ENCODE peak calls at places on chromosomes 7 and 10, in ten cellular contexts. M is tibial artery, P is Peyer's patch, L is A549, J is astrocyte of the spinal cord, R is fibroblast of pulmonary artery, W is pancreas, X is left ventricle myocardium inferior, D is suprapubic skin, I is tibial nerve. U is an unnamed sample.

GRCh38 chr10:101295266-101295665 is 58.7 kb upstream of the BTRC start:
- DNase-seq in M (no peak), P (no peak), I (no peak), L (no peak), W (no peak), R (no peak), D (no peak), J (no peak), X (no peak), U (no peak)

GRCh38 chr7:137078781-137079180 is 210.3 kb downstream of the CHRM2 start:
- DNase-seq in P (no peak), D (no peak), L (no peak), X (no peak), J (no peak), R (no peak), W (no peak), I (no peak), M (no peak), U (no peak)

GRCh38 chr7:52842192-52842900 is 193.1 kb upstream of the POM121L12 start:
- DNase-seq in W (no peak), I (no peak), M (no peak), R (no peak), L (no peak), J (no peak), D (no peak), X (no peak), P (no peak), U (no peak)

GRCh38 chr10:44473146-44473545 is 88.2 kb upstream of the CXCL12 start:
- DNase-seq in J (no peak), R (no peak), D (no peak), P (no peak), X (no peak), M (no peak), I (no peak), L (no peak), W (no peak), U (no peak)

GRCh38 chr7:30928254-30928872 is 16.7 kb downstream of the AQP1 start:
- DNase-seq in J (no peak), X (no peak), W (peak), D (peak), I (no peak), R (no peak), L (no peak), M (no peak), P (no peak), U (peak)

GRCh38 chr10:71836594-71836970 is 14.5 kb downstream of the PSAP start:
- DNase-seq in W (no peak), L (no peak), R (no peak), J (peak), M (no peak), X (no peak), I (no peak), P (no peak), D (peak), U (no peak)

GRCh38 chr10:3465406-3465891 is 292.9 kb upstream of the PITRM1 start:
- DNase-seq in R (peak), W (no peak), L (no peak), M (no peak), X (no peak), D (no peak), J (no peak), P (no peak), I (no peak), U (no peak)

GRCh38 chr7:128938524-128939074 is 872 bp downstream of the IRF5 start:
- DNase-seq in P (no peak), M (no peak), I (no peak), J (no peak), R (no peak), L (no peak), X (no peak), D (no peak), W (no peak), U (peak)

GRCh38 chr10:79147796-79148451 is 79.2 kb downstream of the ZMIZ1 start:
- DNase-seq in L (no peak), R (no peak), W (no peak), D (peak), X (no peak), M (no peak), I (no peak), P (no peak), J (no peak), U (no peak)

GRCh38 chr7:96314402-96315108 is 7.3 kb downstream of the SLC25A13 start:
- DNase-seq in R (peak), W (no peak), J (no peak), I (no peak), X (no peak), M (no peak), P (no peak), L (no peak), D (no peak), U (no peak)

GRCh38 chr7:133290676-133291332 is 37.9 kb downstream of the EXOC4 start:
- DNase-seq in J (no peak), I (no peak), X (no peak), R (no peak), W (no peak), L (no peak), D (no peak), M (no peak), P (no peak), U (no peak)

GRCh38 chr7:84790873-84791272 is 396.0 kb downstream of the SEMA3D start:
- DNase-seq in L (no peak), R (peak), M (no peak), X (no peak), J (no peak), P (no peak), I (no peak), W (no peak), D (no peak), U (no peak)

GRCh38 chr10:115173915-115174443 is 80.8 kb downstream of the ATRNL1 start:
- DNase-seq in R (no peak), W (no peak), J (no peak), D (no peak), P (no peak), L (no peak), I (no peak), M (no peak), X (no peak), U (no peak)

GRCh38 chr10:17479015-17479615 is 24.7 kb upstream of the ST8SIA6 start:
- DNase-seq in D (no peak), W (no peak), I (no peak), R (no peak), L (no peak), J (no peak), X (no peak), M (no peak), P (no peak), U (no peak)

GRCh38 chr7:66326501-66327180 is 121.5 kb downstream of the TPST1 start:
- DNase-seq in I (no peak), R (peak), W (no peak), D (no peak), X (no peak), L (no peak), M (no peak), J (peak), P (no peak), U (no peak)

GRCh38 chr7:9488555-9488954 is 1055.1 kb downstream of the NXPH1 start:
- DNase-seq in X (no peak), W (no peak), L (no peak), D (no peak), R (peak), P (no peak), J (peak), M (no peak), I (no peak), U (no peak)

GRCh38 chr7:97418312-97418711 is 300.8 kb downstream of the SDHAF3 start:
- DNase-seq in I (no peak), L (no peak), W (no peak), D (no peak), J (no peak), R (no peak), M (no peak), X (no peak), P (no peak), U (no peak)

GRCh38 chr10:624605-625334 is 64.7 kb downstream of the DIP2C start:
- DNase-seq in D (peak), M (peak), R (peak), P (no peak), J (peak), X (peak), L (no peak), I (peak), W (peak), U (no peak)

GRCh38 chr7:93156884-93157283 is 8.7 kb upstream of the SAMD9L start:
- DNase-seq in P (no peak), I (no peak), R (no peak), L (no peak), D (no peak), W (no peak), J (peak), X (no peak), M (no peak), U (no peak)

GRCh38 chr7:28017372-28017771 is 163.2 kb downstream of the JAZF1 start:
- DNase-seq in J (no peak), M (no peak), D (no peak), I (no peak), P (no peak), R (peak), X (no peak), L (no peak), W (no peak), U (no peak)

GRCh38 chr10:13437026-13437555 is 89.0 kb upstream of the SEPHS1 start:
- DNase-seq in M (no peak), W (no peak), L (no peak), R (no peak), J (no peak), P (no peak), D (no peak), I (no peak), X (no peak), U (no peak)

GRCh38 chr7:5429857-5430611 is 6.4 kb upstream of the TNRC18 start:
- DNase-seq in I (no peak), M (no peak), L (no peak), D (no peak), J (no peak), P (peak), R (no peak), W (peak), X (peak), U (peak)

GRCh38 chr7:134907000-134907399 is 79.3 kb upstream of the AGBL3 start:
- DNase-seq in J (no peak), R (no peak), P (no peak), L (no peak), I (no peak), X (no peak), D (no peak), W (no peak), M (no peak), U (no peak)

GRCh38 chr7:46630031-46630430 is 709.0 kb upstream of the IGFBP3 start:
- DNase-seq in X (no peak), I (no peak), J (peak), R (peak), D (no peak), L (no peak), W (no peak), P (no peak), M (no peak), U (no peak)

GRCh38 chr7:40008218-40008815 is 58.3 kb downstream of the CDK13 start:
- DNase-seq in R (peak), X (no peak), L (peak), I (no peak), M (no peak), J (peak), D (no peak), W (no peak), P (no peak), U (no peak)

GRCh38 chr10:72079356-72079755 is 9.0 kb downstream of the SPOCK2 start:
- DNase-seq in D (no peak), X (no peak), W (no peak), M (no peak), R (no peak), J (no peak), L (no peak), P (no peak), I (no peak), U (no peak)

GRCh38 chr7:124575181-124575580 is 190.4 kb downstream of the GPR37 start:
- DNase-seq in X (no peak), D (no peak), I (no peak), R (no peak), P (no peak), M (no peak), W (no peak), J (peak), L (no peak), U (no peak)

GRCh38 chr7:131173148-131173890 is 154.4 kb upstream of the MKLN1 start:
- DNase-seq in M (no peak), I (no peak), D (no peak), J (peak), L (peak), P (no peak), R (peak), W (no peak), X (no peak), U (no peak)

GRCh38 chr10:20004087-20004523 is 187.9 kb downstream of the PLXDC2 start:
- DNase-seq in W (peak), M (peak), I (peak), X (peak), J (peak), R (peak), D (no peak), L (no peak), P (no peak), U (peak)

GRCh38 chr10:71229726-71230655 is 17.6 kb downstream of the UNC5B start:
- DNase-seq in L (no peak), P (peak), I (no peak), W (no peak), M (no peak), R (no peak), X (no peak), J (no peak), D (no peak), U (no peak)

GRCh38 chr10:23343591-23344225 is 889 bp downstream of the C10orf67 start:
- DNase-seq in X (peak), L (no peak), M (peak), P (peak), D (no peak), R (peak), W (peak), J (peak), I (no peak), U (peak)

GRCh38 chr7:75758491-75758890 is 13.5 kb downstream of the CCL26 start:
- DNase-seq in X (no peak), D (no peak), P (no peak), W (no peak), I (no peak), J (no peak), L (no peak), M (no peak), R (no peak), U (no peak)

GRCh38 chr10:49079072-49079471 is 36.2 kb downstream of the VSTM4 start:
- DNase-seq in W (no peak), I (no peak), P (no peak), M (no peak), J (no peak), R (no peak), X (no peak), L (no peak), D (no peak), U (no peak)

GRCh38 chr10:51109821-51110533 is 35.7 kb downstream of the PRKG1 start:
- DNase-seq in M (no peak), W (no peak), J (peak), P (no peak), I (no peak), L (no peak), D (no peak), X (no peak), R (peak), U (no peak)

GRCh38 chr7:132455306-132455705 is 121.0 kb downstream of the PLXNA4 start:
- DNase-seq in L (no peak), J (no peak), X (no peak), D (no peak), R (no peak), M (no peak), I (no peak), P (no peak), W (no peak), U (no peak)

GRCh38 chr10:126564297-126564888 is 106.1 kb downstream of the C10orf90 start:
- DNase-seq in D (no peak), L (no peak), J (no peak), P (no peak), R (no peak), X (no peak), M (no peak), I (no peak), W (no peak), U (no peak)

GRCh38 chr10:126013489-126014281 is 117.3 kb downstream of the FANK1 start:
- DNase-seq in D (no peak), J (peak), P (no peak), I (no peak), W (no peak), R (peak), L (peak), M (no peak), X (no peak), U (no peak)

GRCh38 chr7:37930226-37930948 is 9.9 kb downstream of the EPDR1 start:
- DNase-seq in D (no peak), P (no peak), J (peak), L (no peak), I (no peak), R (no peak), W (no peak), X (no peak), M (no peak), U (no peak)

GRCh38 chr7:18177815-18178660 is 150.4 kb upstream of the PRPS1L1 start:
- DNase-seq in J (peak), X (no peak), L (no peak), I (no peak), D (no peak), M (no peak), R (peak), P (no peak), W (no peak), U (peak)

GRCh38 chr10:116740971-116741370 is 1.4 kb downstream of the HSPA12A start:
- DNase-seq in L (no peak), J (no peak), R (no peak), X (no peak), D (no peak), M (no peak), P (no peak), I (no peak), W (no peak), U (no peak)
- H3K4me3 ChIP-seq in L (peak), J (no peak), R (peak), X (peak), D (peak), M (peak), P (peak), I (peak), W (no peak), U (peak)

GRCh38 chr10:63133787-63134557 is 844 bp downstream of the NRBF2 start:
- DNase-seq in W (no peak), D (peak), M (peak), X (no peak), L (peak), P (no peak), I (no peak), J (peak), R (peak), U (no peak)

GRCh38 chr10:63132651-63133055 is 475 bp upstream of the NRBF2 start:
- DNase-seq in J (no peak), R (no peak), X (no peak), D (no peak), L (no peak), I (no peak), P (no peak), M (no peak), W (no peak), U (no peak)

GRCh38 chr10:63129888-63130287 is 3.2 kb upstream of the NRBF2 start:
- DNase-seq in M (no peak), J (no peak), L (no peak), X (no peak), P (no peak), R (no peak), I (no peak), D (no peak), W (no peak), U (no peak)

GRCh38 chr10:63137306-63137705 is 4.2 kb downstream of the NRBF2 start:
- DNase-seq in M (no peak), I (no peak), P (no peak), W (no peak), R (peak), L (no peak), D (no peak), J (peak), X (no peak), U (peak)

DNA sequence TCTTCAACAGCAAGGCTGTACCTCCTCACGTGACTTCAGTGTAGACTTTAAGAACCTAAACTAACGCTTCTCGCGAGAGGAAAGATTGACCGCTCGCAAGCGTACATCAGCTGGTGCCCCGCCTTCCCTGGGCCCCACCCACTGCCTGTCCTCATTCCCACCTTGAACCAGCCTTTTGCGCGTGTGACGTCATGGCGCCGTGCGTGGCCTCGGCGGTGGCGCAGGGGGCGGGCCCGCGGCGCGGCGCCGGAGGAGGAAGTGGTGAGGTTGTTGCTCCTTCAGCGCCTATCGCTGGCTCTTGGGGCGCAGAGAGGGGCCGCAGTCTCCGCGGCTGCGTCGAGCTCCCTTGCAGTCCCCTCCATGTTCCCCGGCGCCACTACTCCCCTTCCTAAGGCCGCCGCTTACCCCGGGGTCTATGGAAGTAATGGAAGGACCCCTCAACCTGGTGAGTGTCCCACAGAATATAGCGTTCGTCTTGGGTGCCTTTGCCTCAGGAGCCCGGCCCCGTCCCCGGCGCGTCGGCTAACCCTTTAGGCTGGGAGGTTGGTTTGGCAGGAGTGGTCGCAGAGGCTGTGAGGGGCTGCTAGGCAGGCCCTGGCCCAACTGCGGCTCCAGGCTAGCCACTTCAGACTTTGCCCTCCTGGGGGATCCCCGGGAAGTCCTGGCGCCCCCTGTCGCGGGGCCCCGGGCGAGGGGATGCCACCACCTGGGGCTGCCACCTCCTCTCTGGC is at the start of gene NRBF2:
- DNase-seq in P (peak), X (peak), D (peak), M (peak), R (peak), W (peak), I (peak), L (peak), J (peak), U (peak)
- TF ChIP-seq CTCF in P (no peak), X (no peak), D (no peak), M (no peak), R (no peak), W (no peak), I (no peak), L (peak), J (peak), U (no peak)

DNA sequence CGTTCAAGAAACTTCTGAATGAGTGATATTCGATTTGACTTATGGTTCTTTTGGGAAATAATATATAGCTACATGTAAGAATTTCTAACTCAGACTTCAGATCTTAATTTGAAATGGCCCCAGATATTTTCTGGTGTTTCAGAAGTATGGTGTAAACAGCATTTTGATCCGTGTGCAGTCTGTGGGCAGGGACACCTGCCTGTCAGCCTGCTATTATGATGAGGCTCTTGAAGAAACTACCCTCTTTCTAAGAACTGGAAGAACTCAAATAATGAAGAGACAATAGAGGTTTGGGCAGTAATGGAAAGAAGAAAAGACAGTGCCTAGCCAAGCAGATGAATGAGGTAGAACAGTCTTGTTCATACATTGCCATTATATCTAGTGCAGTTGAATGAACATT is 256.6 kb downstream of the ARHGAP21 start:
- DNase-seq in J (no peak), W (no peak), X (no peak), P (no peak), I (no peak), M (no peak), L (peak), D (no peak), R (no peak), U (no peak)
- H3K4me3 ChIP-seq in J (peak), W (peak), X (no peak), P (peak), I (no peak), M (no peak), L (peak), D (peak), R (peak), U (peak)

GRCh38 chr7:143002106-143002505 is 24.8 kb downstream of the OR9A2 start:
- DNase-seq in X (no peak), L (peak), M (no peak), J (no peak), D (no peak), R (peak), I (no peak), W (no peak), P (no peak), U (no peak)
- TF ChIP-seq CTCF in X (no peak), L (peak), M (no peak), J (peak), D (no peak), R (peak), I (no peak), W (no peak), P (no peak), U (no peak)